ENCODE peak calls at places on chromosomes 12 and 14, in eight cellular contexts. C is GM12865; E is cardiac muscle cell; W is uterus; Z is dorsolateral prefrontal cortex; L is CD4-positive, alpha-beta T cell; F is heart left ventricle; R is choroid plexus epithelial cell. G is an unnamed sample.

GRCh38 chr14:76331328-76332011 is 44.5 kb upstream of the ESRRB start:
- DNase-seq in R (no peak), E (no peak), L (no peak), F (no peak), Z (no peak), W (no peak), C (no peak), G (no peak)

GRCh38 chr12:50181691-50182090 is 14.5 kb upstream of the CERS5 start:
- DNase-seq in F (no peak), L (no peak), W (no peak), C (no peak), Z (no peak), R (no peak), E (no peak), G (no peak)

GRCh38 chr12:2390850-2391390 is 338.1 kb downstream of the CACNA1C start:
- DNase-seq in Z (no peak), L (no peak), R (no peak), W (no peak), C (no peak), E (no peak), F (no peak), G (no peak)

GRCh38 chr12:95790912-95791849 is 617 bp upstream of the NTN4 start:
- DNase-seq in R (no peak), F (peak; percentile 28), C (no peak), L (no peak), Z (no peak), W (peak; percentile 24), E (peak; percentile 42), G (peak; percentile 20)

GRCh38 chr12:111442301-111443045 is 36.8 kb downstream of the SH2B3 start:
- DNase-seq in C (no peak), R (no peak), L (no peak), F (no peak), W (no peak), Z (peak; percentile 26), E (no peak), G (no peak)

GRCh38 chr12:93214523-93215289 is 163.0 kb upstream of the NUDT4 start:
- DNase-seq in L (no peak), Z (no peak), F (no peak), E (no peak), R (no peak), W (no peak), C (no peak), G (no peak)

GRCh38 chr12:47808049-47808448 is 11.7 kb downstream of the HDAC7 start:
- DNase-seq in R (peak; percentile 71), W (no peak), C (peak; percentile 68), L (peak; percentile 77), Z (peak; percentile 66), E (peak; percentile 67), F (peak; percentile 75), G (no peak)

GRCh38 chr12:7108928-7109920 is at the start of gene C1RL:
- DNase-seq in W (peak; percentile 96), R (peak; percentile 97), F (peak; percentile 86), L (peak; percentile 55), Z (peak; percentile 80), C (peak; percentile 85), E (peak; percentile 82), G (peak; percentile 99)

GRCh38 chr12:124395284-124395752 is 100.4 kb downstream of the RFLNA start:
- DNase-seq in W (no peak), C (no peak), F (no peak), R (no peak), L (no peak), E (no peak), Z (no peak), G (no peak)

GRCh38 chr12:17017402-17017801 is 411.4 kb upstream of the LMO3 start:
- DNase-seq in R (no peak), F (no peak), E (no peak), W (no peak), Z (no peak), L (no peak), C (no peak), G (no peak)

GRCh38 chr12:51254592-51254991 is 15.6 kb downstream of the SMAGP start:
- DNase-seq in Z (no peak), E (no peak), R (no peak), C (no peak), L (no peak), W (no peak), F (no peak), G (no peak)

GRCh38 chr12:6110006-6110405 is 14.5 kb downstream of the VWF start:
- DNase-seq in F (no peak), R (no peak), E (no peak), C (no peak), L (no peak), Z (no peak), W (no peak), G (no peak)

GRCh38 chr12:123401753-123402683 is 18.1 kb downstream of the KMT5A start:
- DNase-seq in F (no peak), E (no peak), Z (peak; percentile 59), L (no peak), R (no peak), W (no peak), C (no peak), G (no peak)

GRCh38 chr12:11954181-11954580 is 116.6 kb upstream of the BCL2L14 start:
- DNase-seq in W (no peak), Z (no peak), C (peak; percentile 68), E (no peak), F (no peak), L (no peak), R (no peak), G (no peak)

GRCh38 chr12:46371718-46372130 is 849 bp downstream of the SLC38A2 start:
- DNase-seq in F (peak; percentile 65), R (peak; percentile 71), E (peak; percentile 68), C (peak; percentile 62), W (no peak), L (peak; percentile 55), Z (peak; percentile 67), G (peak; percentile 58)

GRCh38 chr12:46370380-46370734 is 2.2 kb downstream of the SLC38A2 start:
- DNase-seq in C (no peak), R (peak; percentile 30), E (no peak), L (no peak), Z (no peak), W (no peak), F (no peak), G (no peak)

GRCh38 chr12:46369474-46370379 is 2.8 kb downstream of the SLC38A2 start:
- DNase-seq in W (no peak), F (no peak), L (no peak), R (peak; percentile 51), Z (no peak), E (no peak), C (no peak), G (no peak)

GRCh38 chr12:46372131-46372851 is at the start of gene SLC38A2:
- DNase-seq in E (peak; percentile 97), R (peak; percentile 97), F (peak; percentile 98), W (peak; percentile 98), L (peak; percentile 95), C (peak; percentile 95), Z (peak; percentile 98), G (no peak)

GRCh38 chr12:46370792-46371717 is 1.5 kb downstream of the SLC38A2 start:
- DNase-seq in Z (peak; percentile 89), E (peak; percentile 94), W (peak; percentile 92), R (peak; percentile 92), C (peak; percentile 92), F (peak; percentile 93), L (peak; percentile 88), G (peak; percentile 88)
- TF ChIP-seq CTCF in Z (peak; percentile 53), E (no peak), W (peak; percentile 58), R (no peak), C (no peak), F (no peak), L (no peak), G (peak; percentile 11)

GRCh38 chr12:108770269-108770829 is 39.0 kb upstream of the CORO1C start:
- DNase-seq in F (no peak), C (no peak), R (no peak), L (no peak), E (no peak), W (no peak), Z (no peak), G (no peak)

GRCh38 chr12:108772247-108772646 is 40.9 kb upstream of the CORO1C start:
- DNase-seq in E (no peak), R (no peak), L (no peak), F (no peak), Z (no peak), W (no peak), C (peak; percentile 85), G (no peak)

GRCh38 chr12:108766294-108766693 is 35.0 kb upstream of the CORO1C start:
- DNase-seq in W (no peak), R (no peak), C (no peak), Z (no peak), E (no peak), L (no peak), F (no peak), G (no peak)

GRCh38 chr12:108770963-108771362 is 39.6 kb upstream of the CORO1C start:
- DNase-seq in R (no peak), E (no peak), L (no peak), Z (no peak), C (no peak), W (no peak), F (no peak), G (no peak)

GRCh38 chr12:108768591-108769500 is 37.5 kb upstream of the CORO1C start:
- DNase-seq in Z (no peak), W (no peak), R (no peak), E (peak; percentile 43), F (no peak), C (peak; percentile 46), L (no peak), G (peak; percentile 28)
- TF ChIP-seq CTCF in Z (no peak), W (no peak), R (no peak), E (peak; percentile 2), F (no peak), C (no peak), L (no peak), G (peak; percentile 37)

DNA sequence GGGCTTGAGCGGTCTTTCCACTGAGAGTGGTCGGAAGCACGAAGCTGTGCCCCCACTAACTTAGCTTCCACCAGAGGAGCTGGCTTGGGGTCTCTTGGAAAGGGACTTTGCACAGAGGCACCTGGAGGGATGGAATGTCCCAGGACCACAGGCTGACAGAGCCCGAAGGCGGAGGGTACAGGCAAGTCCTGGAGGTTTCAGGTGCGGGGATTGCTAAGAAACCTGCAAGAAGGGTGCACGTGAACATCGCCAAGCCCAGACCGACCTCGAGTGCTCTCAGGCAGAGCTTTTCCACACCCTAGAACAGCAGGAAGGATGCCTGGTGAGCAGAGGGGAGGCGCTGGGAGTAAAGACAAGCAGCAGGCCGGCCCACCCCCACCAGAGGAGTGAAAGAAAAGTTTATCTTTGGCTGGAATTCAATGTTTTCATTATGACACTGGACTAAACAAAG is 61.6 kb downstream of the SERPINA3 start:
- DNase-seq in C (no peak), Z (no peak), F (no peak), R (peak; percentile 71), W (no peak), E (no peak), L (no peak), G (no peak)
- TF ChIP-seq CTCF in C (no peak), Z (no peak), F (no peak), R (no peak), W (no peak), E (no peak), L (no peak), G (no peak)

GRCh38 chr12:130748786-130749185 is 32.7 kb upstream of the RIMBP2 start:
- DNase-seq in R (no peak), E (no peak), C (no peak), W (no peak), F (no peak), Z (no peak), L (no peak), G (no peak)

GRCh38 chr12:130754234-130755001 is 38.3 kb upstream of the RIMBP2 start:
- DNase-seq in E (no peak), F (no peak), C (no peak), L (no peak), Z (no peak), R (no peak), W (no peak), G (no peak)

GRCh38 chr12:130747867-130748740 is 32.0 kb upstream of the RIMBP2 start:
- DNase-seq in C (peak; percentile 68), W (peak; percentile 73), F (peak; percentile 69), L (peak; percentile 48), E (peak; percentile 89), Z (peak; percentile 83), R (peak; percentile 77), G (peak; percentile 80)

GRCh38 chr12:130752692-130753230 is 36.7 kb upstream of the RIMBP2 start:
- DNase-seq in F (no peak), L (no peak), C (no peak), W (no peak), Z (no peak), R (no peak), E (peak; percentile 36), G (no peak)
- TF ChIP-seq CTCF in F (no peak), L (no peak), C (no peak), W (no peak), Z (no peak), R (no peak), E (no peak), G (peak; percentile 39)

G was measured in progenitor cell of endocrine pancreas.